ENCODE peak calls at places on chromosomes 6 and 20, in five cellular contexts. G, C, D, F and R are unnamed samples.
A peak's percentile ranks its signal among the peaks of the same experiment; 100 is the strongest.

GRCh38 chr6:36353411-36353915 is 16.8 kb upstream of the BNIP5 start:
- DNase-seq in G (peak; percentile 32), C (no peak), D (peak; percentile 74), F (no peak), R (no peak)

GRCh38 chr6:132459605-132459952 is 53.3 kb downstream of the STX7 start:
- DNase-seq in D (no peak), C (no peak), F (no peak), G (no peak), R (no peak)

GRCh38 chr6:40287296-40287820 is 299.8 kb downstream of the LRFN2 start:
- DNase-seq in C (no peak), D (no peak), F (peak; percentile 2), G (no peak), R (no peak)

GRCh38 chr20:13099676-13100075 is 90.9 kb downstream of the SPTLC3 start:
- DNase-seq in G (no peak), F (no peak), C (no peak), D (no peak), R (no peak)

GRCh38 chr20:37992802-37993538 is 40.3 kb downstream of the TTI1 start:
- DNase-seq in D (peak; percentile 93), G (peak; percentile 65), C (no peak), F (peak; percentile 61), R (peak; percentile 26)

GRCh38 chr20:7155282-7155681 is 387.8 kb downstream of the BMP2 start:
- DNase-seq in F (peak; percentile 90), G (no peak), D (no peak), C (no peak), R (peak; percentile 97)

GRCh38 chr6:63964347-63964746 is 328.7 kb downstream of the PHF3 start:
- DNase-seq in G (no peak), C (no peak), F (no peak), D (no peak), R (no peak)

GRCh38 chr6:90088009-90088408 is 193.7 kb downstream of the GJA10 start:
- DNase-seq in C (no peak), G (peak; percentile 84), D (peak; percentile 44), F (peak; percentile 46), R (no peak)

GRCh38 chr6:5260111-5260620 is 584 bp downstream of the LYRM4 start:
- DNase-seq in G (peak; percentile 68), D (peak; percentile 78), C (peak; percentile 63), F (peak; percentile 80), R (peak; percentile 81)

GRCh38 chr6:46792635-46793034 is 554 bp upstream of the MEP1A start:
- DNase-seq in C (no peak), D (no peak), G (no peak), F (no peak), R (no peak)

GRCh38 chr6:154683756-154684523 is 49.3 kb upstream of the SCAF8 start:
- DNase-seq in G (peak; percentile 57), C (no peak), D (peak; percentile 68), F (peak; percentile 76), R (no peak)

GRCh38 chr6:84597238-84597875 is 167.0 kb downstream of the TBX18 start:
- DNase-seq in C (no peak), F (no peak), G (peak; percentile 48), D (peak; percentile 22), R (no peak)

GRCh38 chr6:111211411-111212030 is 124.2 kb downstream of the SLC16A10 start:
- DNase-seq in G (no peak), D (no peak), C (no peak), F (no peak), R (no peak)

GRCh38 chr6:111052171-111052570 is 35.1 kb upstream of the SLC16A10 start:
- DNase-seq in C (no peak), G (no peak), D (no peak), F (no peak), R (no peak)

GRCh38 chr6:1062786-1063545 is 248.9 kb upstream of the FOXQ1 start:
- DNase-seq in F (peak; percentile 7), C (no peak), G (no peak), D (peak; percentile 49), R (no peak)

GRCh38 chr20:13552061-13552460 is 86.7 kb downstream of the TASP1 start:
- DNase-seq in D (peak; percentile 53), G (no peak), F (no peak), C (no peak), R (no peak)

GRCh38 chr20:64151634-64152530 is 12.4 kb upstream of the MYT1 start:
- DNase-seq in G (no peak), F (peak; percentile 18), C (no peak), D (peak; percentile 47), R (no peak)

GRCh38 chr6:151058021-151058733 is 181.6 kb upstream of the AKAP12 start:
- DNase-seq in D (no peak), C (no peak), G (peak; percentile 49), F (peak; percentile 85), R (peak; percentile 37)

GRCh38 chr20:53907968-53908751 is 162.2 kb downstream of the BCAS1 start:
- DNase-seq in D (no peak), C (no peak), G (no peak), F (no peak), R (no peak)

GRCh38 chr6:138555294-138555988 is 56.1 kb upstream of the NHSL1 start:
- DNase-seq in D (peak; percentile 87), F (no peak), C (no peak), G (no peak), R (no peak)

GRCh38 chr6:135104199-135104598 is 49.6 kb upstream of the HBS1L start:
- DNase-seq in C (no peak), D (no peak), F (no peak), G (no peak), R (no peak)

GRCh38 chr6:2768125-2768524 is 2.9 kb downstream of the WRNIP1 start:
- DNase-seq in F (no peak), D (no peak), C (no peak), G (no peak), R (no peak)

GRCh38 chr20:32539817-32540675 is 45.1 kb downstream of the NOL4L start:
- DNase-seq in D (no peak), F (no peak), G (no peak), C (peak; percentile 59), R (no peak)

GRCh38 chr6:7086488-7086887 is 21.3 kb upstream of the RREB1 start:
- DNase-seq in F (no peak), G (peak; percentile 26), D (peak; percentile 51), C (peak; percentile 7), R (no peak)

GRCh38 chr6:15498640-15499039 is 164.2 kb downstream of the DTNBP1 start:
- DNase-seq in G (no peak), F (no peak), C (no peak), D (no peak), R (no peak)

GRCh38 chr6:110063864-110064263 is 85.8 kb downstream of the GPR6 start:
- DNase-seq in C (no peak), G (no peak), F (no peak), D (no peak), R (no peak)

GRCh38 chr6:8845691-8846090 is 410.3 kb upstream of the SLC35B3 start:
- DNase-seq in G (no peak), C (no peak), D (no peak), F (no peak), R (no peak)

GRCh38 chr6:98669371-98669770 is 165.0 kb upstream of the POU3F2 start:
- DNase-seq in G (no peak), F (peak; percentile 19), D (no peak), C (no peak), R (peak; percentile 59)